ENCODE peak calls at places on chromosomes 1 and 21, in five cellular contexts. One of them, this sample, is unnamed.

GRCh38 chr1:88802404-88802803 is 89.0 kb downstream of the GTF2B start:
- DNase-seq in kidney epithelial cell: no peak
- DNase-seq in ascending aorta: no peak
- DNase-seq in pancreas: no peak
- DNase-seq in spleen: no peak
- DNase-seq in this sample: no peak

GRCh38 chr1:18818036-18818435 is 41.4 kb downstream of the TAS1R2 start:
- DNase-seq in ascending aorta: no peak
- DNase-seq in kidney epithelial cell: no peak
- DNase-seq in spleen: no peak
- DNase-seq in pancreas: no peak
- DNase-seq in this sample: no peak

GRCh38 chr1:70509996-70510876 is 99.2 kb downstream of the CTH start:
- DNase-seq in kidney epithelial cell: peak; percentile 91
- DNase-seq in ascending aorta: no peak
- DNase-seq in pancreas: no peak
- DNase-seq in spleen: no peak
- DNase-seq in this sample: no peak

GRCh38 chr1:229440821-229441537 is 7.1 kb upstream of the ACTA1 start:
- DNase-seq in pancreas: no peak
- DNase-seq in spleen: no peak
- DNase-seq in ascending aorta: no peak
- DNase-seq in kidney epithelial cell: peak; percentile 47
- DNase-seq in this sample: no peak

GRCh38 chr1:63821650-63822049 is 47.8 kb downstream of the ROR1 start:
- DNase-seq in ascending aorta: peak; percentile 67
- DNase-seq in kidney epithelial cell: no peak
- DNase-seq in pancreas: no peak
- DNase-seq in spleen: no peak
- DNase-seq in this sample: no peak

GRCh38 chr1:207820568-207821463 is 69.0 kb downstream of the CD46 start:
- DNase-seq in kidney epithelial cell: no peak
- DNase-seq in pancreas: no peak
- DNase-seq in spleen: no peak
- DNase-seq in ascending aorta: no peak
- DNase-seq in this sample: no peak

GRCh38 chr21:46144464-46145070 is 10.8 kb downstream of the FTCD start:
- DNase-seq in kidney epithelial cell: no peak
- DNase-seq in ascending aorta: no peak
- DNase-seq in pancreas: peak; percentile 38
- DNase-seq in spleen: no peak
- DNase-seq in this sample: no peak

GRCh38 chr1:173867141-173867752 is 542 bp downstream of the GAS5 start:
- DNase-seq in pancreas: no peak
- DNase-seq in spleen: peak; percentile 85
- DNase-seq in ascending aorta: no peak
- DNase-seq in kidney epithelial cell: peak; percentile 4
- DNase-seq in this sample: no peak

GRCh38 chr21:29125199-29125598 is 5.2 kb upstream of the MAP3K7CL start:
- DNase-seq in spleen: no peak
- DNase-seq in pancreas: no peak
- DNase-seq in ascending aorta: no peak
- DNase-seq in kidney epithelial cell: no peak
- DNase-seq in this sample: no peak

GRCh38 chr21:42524341-42525227 is 10.9 kb downstream of the SLC37A1 start:
- DNase-seq in kidney epithelial cell: no peak
- DNase-seq in ascending aorta: peak; percentile 88
- DNase-seq in spleen: peak; percentile 95
- DNase-seq in pancreas: no peak
- DNase-seq in this sample: peak; percentile 74

GRCh38 chr1:96843196-96843595 is 121.6 kb downstream of the PTBP2 start:
- DNase-seq in spleen: no peak
- DNase-seq in ascending aorta: no peak
- DNase-seq in kidney epithelial cell: peak; percentile 2
- DNase-seq in pancreas: no peak
- DNase-seq in this sample: no peak

GRCh38 chr1:61226791-61227567 is 144.6 kb downstream of the NFIA start:
- DNase-seq in pancreas: no peak
- DNase-seq in ascending aorta: no peak
- DNase-seq in kidney epithelial cell: no peak
- DNase-seq in spleen: no peak
- DNase-seq in this sample: no peak

GRCh38 chr1:188670837-188671236 is 1806.8 kb downstream of the BRINP3 start:
- DNase-seq in spleen: no peak
- DNase-seq in pancreas: no peak
- DNase-seq in kidney epithelial cell: peak; percentile 70
- DNase-seq in ascending aorta: no peak
- DNase-seq in this sample: no peak

GRCh38 chr1:52691856-52692255 is 6.3 kb downstream of the COA7 start:
- DNase-seq in kidney epithelial cell: no peak
- DNase-seq in spleen: no peak
- DNase-seq in ascending aorta: no peak
- DNase-seq in pancreas: no peak
- DNase-seq in this sample: no peak

GRCh38 chr1:93964096-93964776 is 55.0 kb upstream of the GCLM start:
- DNase-seq in pancreas: no peak
- DNase-seq in spleen: no peak
- DNase-seq in kidney epithelial cell: no peak
- DNase-seq in ascending aorta: no peak
- DNase-seq in this sample: no peak

GRCh38 chr1:69441496-69441895 is 126.2 kb upstream of the LRRC7 start:
- DNase-seq in ascending aorta: no peak
- DNase-seq in spleen: no peak
- DNase-seq in kidney epithelial cell: no peak
- DNase-seq in pancreas: no peak
- DNase-seq in this sample: no peak

GRCh38 chr1:161084205-161084988 is 5.0 kb downstream of the NECTIN4 start:
- DNase-seq in ascending aorta: no peak
- DNase-seq in pancreas: no peak
- DNase-seq in spleen: no peak
- DNase-seq in kidney epithelial cell: no peak
- DNase-seq in this sample: no peak

GRCh38 chr1:3530086-3530930 is 75.8 kb downstream of the ARHGEF16 start:
- DNase-seq in spleen: no peak
- DNase-seq in pancreas: no peak
- DNase-seq in kidney epithelial cell: no peak
- DNase-seq in ascending aorta: no peak
- DNase-seq in this sample: no peak

GRCh38 chr1:160420881-160421842 is 20.8 kb downstream of the VANGL2 start:
- DNase-seq in spleen: no peak
- DNase-seq in pancreas: no peak
- DNase-seq in kidney epithelial cell: no peak
- DNase-seq in ascending aorta: peak; percentile 58
- DNase-seq in this sample: no peak

GRCh38 chr1:8043621-8044020 is 17.5 kb upstream of the ERRFI1 start:
- DNase-seq in kidney epithelial cell: no peak
- DNase-seq in spleen: no peak
- DNase-seq in pancreas: no peak
- DNase-seq in ascending aorta: no peak
- DNase-seq in this sample: no peak

GRCh38 chr1:115989711-115990110 is 13.4 kb downstream of the SLC22A15 start:
- DNase-seq in pancreas: no peak
- DNase-seq in kidney epithelial cell: no peak
- DNase-seq in spleen: no peak
- DNase-seq in ascending aorta: no peak
- DNase-seq in this sample: no peak

GRCh38 chr1:80722611-80723010 is 1078.1 kb upstream of the ADGRL2 start:
- DNase-seq in spleen: no peak
- DNase-seq in kidney epithelial cell: no peak
- DNase-seq in pancreas: peak; percentile 26
- DNase-seq in ascending aorta: no peak
- DNase-seq in this sample: no peak

GRCh38 chr1:87144981-87145380 is 183.7 kb upstream of the LMO4 start:
- DNase-seq in pancreas: no peak
- DNase-seq in ascending aorta: no peak
- DNase-seq in kidney epithelial cell: no peak
- DNase-seq in spleen: no peak
- DNase-seq in this sample: no peak

GRCh38 chr1:203185585-203185984 is 919 bp downstream of the CHI3L1 start:
- DNase-seq in ascending aorta: no peak
- DNase-seq in spleen: peak; percentile 42
- DNase-seq in kidney epithelial cell: no peak
- DNase-seq in pancreas: no peak
- DNase-seq in this sample: no peak

GRCh38 chr1:89706700-89707012 is 73.7 kb downstream of the LRRC8C start:
- DNase-seq in kidney epithelial cell: no peak
- DNase-seq in pancreas: no peak
- DNase-seq in spleen: no peak
- DNase-seq in ascending aorta: no peak
- DNase-seq in this sample: no peak

GRCh38 chr1:90023691-90024090 is 28.8 kb downstream of the ZNF326 start:
- DNase-seq in kidney epithelial cell: no peak
- DNase-seq in spleen: no peak
- DNase-seq in pancreas: no peak
- DNase-seq in ascending aorta: no peak
- DNase-seq in this sample: no peak

GRCh38 chr1:222594789-222595188 is 5.1 kb upstream of the TAF1A start:
- DNase-seq in pancreas: no peak
- DNase-seq in ascending aorta: no peak
- DNase-seq in kidney epithelial cell: no peak
- DNase-seq in spleen: no peak
- DNase-seq in this sample: no peak

GRCh38 chr21:41715649-41716321 is 51.1 kb downstream of the RIPK4 start:
- DNase-seq in pancreas: no peak
- DNase-seq in spleen: no peak
- DNase-seq in ascending aorta: no peak
- DNase-seq in kidney epithelial cell: no peak
- DNase-seq in this sample: peak; percentile 60

GRCh38 chr1:77725706-77726105 is 33.9 kb downstream of the USP33 start:
- DNase-seq in spleen: no peak
- DNase-seq in ascending aorta: no peak
- DNase-seq in pancreas: no peak
- DNase-seq in kidney epithelial cell: no peak
- DNase-seq in this sample: no peak
- H3K36me3 ChIP-seq in spleen: peaks cover 70% of the 10 kb centered on the region
- H3K36me3 ChIP-seq in ascending aorta: peaks cover 60% of the 10 kb centered on the region
- H3K36me3 ChIP-seq in pancreas: peaks cover 60% of the 10 kb centered on the region
- H3K36me3 ChIP-seq in kidney epithelial cell: no peaks in the 10 kb centered on the region
- H3K36me3 ChIP-seq in this sample: peaks cover 10% of the 10 kb centered on the region

GRCh38 chr1:108877858-108878257 is 1.1 kb downstream of the GPSM2 start:
- DNase-seq in spleen: no peak
- DNase-seq in kidney epithelial cell: no peak
- DNase-seq in ascending aorta: no peak
- DNase-seq in pancreas: no peak
- DNase-seq in this sample: no peak

GRCh38 chr1:108877324-108877812 is 583 bp downstream of the GPSM2 start:
- DNase-seq in spleen: no peak
- DNase-seq in kidney epithelial cell: no peak
- DNase-seq in pancreas: no peak
- DNase-seq in ascending aorta: no peak
- DNase-seq in this sample: no peak

GRCh38 chr1:108881369-108881768 is 4.6 kb downstream of the GPSM2 start:
- DNase-seq in spleen: no peak
- DNase-seq in ascending aorta: no peak
- DNase-seq in kidney epithelial cell: no peak
- DNase-seq in pancreas: no peak
- DNase-seq in this sample: no peak

GRCh38 chr1:108880850-108881249 is 4.1 kb downstream of the GPSM2 start:
- DNase-seq in ascending aorta: no peak
- DNase-seq in spleen: no peak
- DNase-seq in kidney epithelial cell: no peak
- DNase-seq in pancreas: no peak
- DNase-seq in this sample: no peak

DNA sequence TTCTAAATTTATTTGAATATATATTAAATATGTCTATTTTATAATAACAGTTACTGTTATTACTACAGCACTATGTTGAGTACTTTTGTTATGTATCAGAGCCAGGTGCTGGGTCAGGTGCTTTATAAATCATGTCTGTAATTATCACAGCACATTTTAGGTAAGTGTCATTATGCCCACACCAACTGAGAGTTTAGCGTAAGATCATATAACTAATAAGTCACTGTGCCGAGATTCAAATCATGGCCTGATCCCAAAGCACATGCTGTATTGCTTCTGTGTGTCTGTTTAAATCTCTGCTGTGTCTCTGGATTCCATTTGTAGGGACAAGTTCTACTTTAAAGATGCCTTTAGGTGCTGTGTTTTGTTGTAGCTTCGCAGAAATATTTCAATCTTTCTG is 1.9 kb downstream of the GPSM2 start:
- DNase-seq in pancreas: no peak
- DNase-seq in ascending aorta: no peak
- DNase-seq in kidney epithelial cell: no peak
- DNase-seq in spleen: no peak
- DNase-seq in this sample: no peak
- H3K4me3 ChIP-seq in pancreas: no peak overlapping the region
- H3K4me3 ChIP-seq in ascending aorta: no peak overlapping the region
- H3K4me3 ChIP-seq in kidney epithelial cell: no peak overlapping the region
- H3K4me3 ChIP-seq in spleen: no peak overlapping the region
- H3K4me3 ChIP-seq in this sample: no peak overlapping the region

DNA sequence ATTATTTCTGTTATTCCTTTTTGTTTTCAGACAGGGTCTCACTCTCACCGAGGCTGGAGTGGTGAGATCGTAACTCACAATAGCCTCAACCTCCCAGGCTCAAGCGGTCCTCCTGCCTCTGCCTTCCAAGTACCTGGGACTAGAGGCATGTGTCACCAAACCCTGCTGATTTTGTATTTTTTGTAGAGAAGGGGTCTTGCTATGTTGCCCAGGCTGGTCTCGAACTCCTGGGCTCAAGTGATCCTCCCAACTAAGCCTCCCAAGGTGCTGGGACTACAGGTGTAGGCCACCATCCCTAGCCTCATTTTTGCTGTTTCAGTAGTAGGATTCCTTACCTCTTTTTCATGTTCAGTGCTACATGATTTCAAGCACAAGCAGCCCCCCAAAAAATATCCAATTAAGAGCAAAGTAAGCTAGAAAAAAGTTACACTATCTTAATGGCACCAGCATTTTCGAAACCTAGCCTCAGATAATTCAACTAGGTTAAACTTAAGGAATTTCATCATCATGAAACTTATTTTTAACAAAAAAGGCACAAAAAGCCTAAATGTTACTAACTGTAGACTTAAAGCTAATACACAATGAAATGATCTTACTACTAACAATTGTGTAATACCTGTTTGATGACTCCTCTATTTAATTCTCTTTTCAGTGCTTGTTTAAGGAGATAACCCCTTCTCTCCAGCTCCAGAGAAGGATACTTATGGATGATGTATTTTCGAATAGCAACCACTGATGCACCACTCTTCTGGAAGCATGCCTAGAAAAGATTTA is 16.6 kb downstream of the HP1BP3 start:
- DNase-seq in spleen: no peak
- DNase-seq in pancreas: no peak
- DNase-seq in kidney epithelial cell: no peak
- DNase-seq in ascending aorta: no peak
- DNase-seq in this sample: no peak
- H3K36me3 ChIP-seq in spleen: peaks cover 90% of the 10 kb centered on the region
- H3K36me3 ChIP-seq in pancreas: peaks cover 89% of the 10 kb centered on the region
- H3K36me3 ChIP-seq in kidney epithelial cell: peaks cover 2% of the 10 kb centered on the region
- H3K36me3 ChIP-seq in ascending aorta: peaks cover 87% of the 10 kb centered on the region
- H3K36me3 ChIP-seq in this sample: no peaks in the 10 kb centered on the region

DNA sequence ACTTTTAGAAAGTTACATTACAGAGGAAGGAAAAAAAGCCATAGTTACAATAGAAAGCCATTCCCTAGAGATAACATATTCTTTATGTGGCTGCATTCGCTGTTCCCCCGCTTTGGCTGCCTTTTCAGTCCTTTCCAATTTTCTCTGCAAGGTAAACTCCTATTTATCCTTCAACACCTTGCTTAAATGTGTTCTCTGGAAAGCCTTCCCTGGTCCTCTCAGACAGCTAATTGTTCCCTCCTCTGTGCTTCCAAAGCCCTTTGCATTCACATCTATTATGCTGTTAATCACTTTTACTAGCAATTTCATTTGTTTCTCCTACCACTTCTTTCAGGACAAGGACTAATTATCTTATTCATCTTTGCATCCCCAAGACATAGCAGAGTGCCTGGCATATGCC is 1.6 kb downstream of the PHC2 start:
- DNase-seq in kidney epithelial cell: no peak
- DNase-seq in pancreas: no peak
- DNase-seq in spleen: no peak
- DNase-seq in ascending aorta: no peak
- DNase-seq in this sample: no peak
- H3K4me3 ChIP-seq in kidney epithelial cell: peak overlapping the region; percentile 79
- H3K4me3 ChIP-seq in pancreas: no peak overlapping the region
- H3K4me3 ChIP-seq in spleen: no peak overlapping the region
- H3K4me3 ChIP-seq in ascending aorta: no peak overlapping the region
- H3K4me3 ChIP-seq in this sample: no peak overlapping the region